ENCODE peak calls at places on chromosome X, in five cellular contexts. S is NB4; Q is GM04503; F is fibroblast of the aortic adventitia; X is stimulated activated naive CD4-positive, alpha-beta T cell. V is an unnamed sample.

GRCh38 chrX:152428089-152428488 is 23.0 kb downstream of the GABRA3 start:
- DNase-seq in S (no peak), Q (no peak), F (no peak), X (no peak), V (no peak)

GRCh38 chrX:153794018-153794896 is at the start of the genes IDH3G and SSR4:
- DNase-seq in S (peak; percentile 96), Q (peak; percentile 54), F (peak; percentile 92), X (peak; percentile 91), V (peak; percentile 97)

GRCh38 chrX:82649645-82650044 is 858.4 kb upstream of the POU3F4 start:
- DNase-seq in S (peak; percentile 48), Q (no peak), F (no peak), X (no peak), V (no peak)

GRCh38 chrX:113929004-113929403 is 654.9 kb upstream of the HTR2C start:
- DNase-seq in S (peak; percentile 45), Q (peak; percentile 8), F (peak; percentile 42), X (no peak), V (peak; percentile 62)

GRCh38 chrX:10062980-10063379 is 93.8 kb upstream of the CLCN4 start:
- DNase-seq in S (no peak), Q (no peak), F (no peak), X (no peak), V (no peak)

GRCh38 chrX:13208281-13208935 is 111.4 kb downstream of the ATXN3L start:
- DNase-seq in S (no peak), Q (no peak), F (no peak), X (no peak), V (no peak)

GRCh38 chrX:1853916-1854315 is 239.1 kb downstream of the ASMT start:
- DNase-seq in S (no peak), Q (no peak), F (no peak), X (no peak), V (no peak)

GRCh38 chrX:47723689-47724088 is 64.7 kb upstream of the UXT start:
- DNase-seq in S (peak; percentile 13), Q (no peak), F (no peak), X (no peak), V (peak; percentile 37)

GRCh38 chrX:10952619-10953018 is 158.5 kb upstream of the HCCS start:
- DNase-seq in S (no peak), Q (no peak), F (peak; percentile 29), X (no peak), V (no peak)

GRCh38 chrX:8887004-8887403 is 85.8 kb upstream of the FAM9A start:
- DNase-seq in S (no peak), Q (no peak), F (no peak), X (no peak), V (no peak)

GRCh38 chrX:40952855-40953254 is 132.4 kb upstream of the USP9X start:
- DNase-seq in S (peak; percentile 6), Q (no peak), F (peak; percentile 43), X (peak; percentile 7), V (peak; percentile 11)

GRCh38 chrX:107429090-107429489 is 20.4 kb upstream of the FRMPD3 start:
- DNase-seq in S (peak; percentile 43), Q (no peak), F (peak; percentile 28), X (peak; percentile 1), V (peak; percentile 34)

GRCh38 chrX:54785901-54786300 is 12.2 kb downstream of the ITIH6 start:
- DNase-seq in S (peak; percentile 25), Q (no peak), F (peak; percentile 13), X (no peak), V (peak; percentile 18)

GRCh38 chrX:153209347-153209746 is 30.3 kb downstream of the MAGEA1 start:
- DNase-seq in S (no peak), Q (no peak), F (no peak), X (no peak), V (no peak)

GRCh38 chrX:28498658-28499057 is 88.6 kb upstream of the IL1RAPL1 start:
- DNase-seq in S (no peak), Q (no peak), F (no peak), X (no peak), V (no peak)

GRCh38 chrX:68183612-68184214 is 249.6 kb downstream of the OPHN1 start:
- DNase-seq in S (peak; percentile 44), Q (no peak), F (peak; percentile 43), X (peak; percentile 1), V (peak; percentile 41)

GRCh38 chrX:150935466-150935865 is 37.0 kb upstream of the CD99L2 start:
- DNase-seq in S (no peak), Q (peak; percentile 39), F (peak; percentile 50), X (no peak), V (no peak)

GRCh38 chrX:145881175-145881867 is 63.7 kb downstream of the SLITRK2 start:
- DNase-seq in S (no peak), Q (no peak), F (no peak), X (no peak), V (no peak)

GRCh38 chrX:9610774-9611392 is 146.0 kb downstream of the TBL1X start:
- DNase-seq in S (no peak), Q (no peak), F (peak; percentile 41), X (no peak), V (no peak)

GRCh38 chrX:130024127-130024526 is 41.7 kb downstream of the BCORL1 start:
- DNase-seq in S (peak; percentile 86), Q (no peak), F (peak; percentile 67), X (peak; percentile 81), V (peak; percentile 89)

GRCh38 chrX:143025628-143026027 is at the start of gene SPANXN4:
- DNase-seq in S (no peak), Q (no peak), F (no peak), X (no peak), V (no peak)

GRCh38 chrX:883588-883987 is 253.0 kb downstream of the SHOX start:
- DNase-seq in S (no peak), Q (no peak), F (no peak), X (no peak), V (no peak)

GRCh38 chrX:85375333-85375738 is 4.1 kb downstream of the POF1B start:
- DNase-seq in S (no peak), Q (no peak), F (no peak), X (no peak), V (no peak)

GRCh38 chrX:45714864-45715263 is 514.2 kb upstream of the DIPK2B start:
- DNase-seq in S (peak; percentile 30), Q (peak; percentile 64), F (peak; percentile 64), X (no peak), V (no peak)

GRCh38 chrX:30219372-30219771 is 4.0 kb downstream of the MAGEB2 start:
- DNase-seq in S (no peak), Q (no peak), F (no peak), X (no peak), V (no peak)

GRCh38 chrX:107272431-107272921 is 66.1 kb downstream of the DNAAF6 start:
- DNase-seq in S (no peak), Q (no peak), F (no peak), X (no peak), V (peak; percentile 61)

GRCh38 chrX:63929608-63930007 is 144.6 kb upstream of the ARHGEF9 start:
- DNase-seq in S (no peak), Q (no peak), F (no peak), X (no peak), V (no peak)

GRCh38 chrX:39487166-39488006 is 610.4 kb downstream of the BCOR start:
- DNase-seq in S (no peak), Q (no peak), F (no peak), X (no peak), V (no peak)

GRCh38 chrX:43552166-43552565 is 103.9 kb upstream of the MAOA start:
- DNase-seq in S (no peak), Q (no peak), F (no peak), X (no peak), V (no peak)

GRCh38 chrX:54413753-54414152 is 26.5 kb upstream of the TSR2 start:
- DNase-seq in S (peak; percentile 87), Q (no peak), F (no peak), X (no peak), V (no peak)

GRCh38 chrX:52933976-52934703 is 24.2 kb downstream of the FAM156A start:
- DNase-seq in S (peak; percentile 8), Q (no peak), F (no peak), X (peak; percentile 17), V (no peak)

V was measured in erythroblast.